ENCODE peak calls at places on chromosome 4, in ten cellular contexts. X, I, M, A, J, Q, C, K, Z and U are unnamed samples.

GRCh38 chr4:142696334-142697122 is 149.6 kb downstream of the INPP4B start:
- DNase-seq in X (no peak), I (no peak), M (no peak), A (no peak), J (no peak), Q (peak; percentile 35), C (no peak), K (no peak), Z (no peak), U (no peak)

GRCh38 chr4:55592014-55592413 is at the start of gene PDCL2:
- DNase-seq in X (no peak), I (peak; percentile 7), M (no peak), A (no peak), J (no peak), Q (no peak), C (no peak), K (no peak), Z (no peak), U (no peak)

GRCh38 chr4:121876976-121877773 is 6.9 kb upstream of the BBS7 start:
- DNase-seq in X (no peak), I (peak; percentile 84), M (peak; percentile 13), A (no peak), J (no peak), Q (no peak), C (no peak), K (no peak), Z (no peak), U (no peak)

GRCh38 chr4:9962611-9963314 is 58.5 kb downstream of the SLC2A9 start:
- DNase-seq in X (no peak), I (no peak), M (no peak), A (no peak), J (no peak), Q (no peak), C (no peak), K (no peak), Z (no peak), U (no peak)

GRCh38 chr4:165524532-165525190 is 145.9 kb downstream of the CPE start:
- DNase-seq in X (peak; percentile 45), I (no peak), M (no peak), A (no peak), J (no peak), Q (no peak), C (no peak), K (peak; percentile 25), Z (no peak), U (no peak)

GRCh38 chr4:3245676-3246075 is 3.3 kb upstream of the MSANTD1 start:
- DNase-seq in X (no peak), I (no peak), M (no peak), A (no peak), J (no peak), Q (no peak), C (no peak), K (no peak), Z (no peak), U (no peak)

GRCh38 chr4:168707205-168707604 is 210.4 kb downstream of the PALLD start:
- DNase-seq in X (no peak), I (no peak), M (peak; percentile 54), A (no peak), J (no peak), Q (no peak), C (no peak), K (no peak), Z (no peak), U (no peak)

GRCh38 chr4:170386974-170387373 is 297.2 kb upstream of the AADAT start:
- DNase-seq in X (peak; percentile 46), I (no peak), M (peak; percentile 46), A (no peak), J (no peak), Q (no peak), C (no peak), K (no peak), Z (no peak), U (no peak)

GRCh38 chr4:17058506-17058905 is 160.1 kb upstream of the LDB2 start:
- DNase-seq in X (peak; percentile 17), I (no peak), M (peak; percentile 37), A (peak; percentile 4), J (peak; percentile 16), Q (no peak), C (no peak), K (no peak), Z (no peak), U (no peak)

DNA sequence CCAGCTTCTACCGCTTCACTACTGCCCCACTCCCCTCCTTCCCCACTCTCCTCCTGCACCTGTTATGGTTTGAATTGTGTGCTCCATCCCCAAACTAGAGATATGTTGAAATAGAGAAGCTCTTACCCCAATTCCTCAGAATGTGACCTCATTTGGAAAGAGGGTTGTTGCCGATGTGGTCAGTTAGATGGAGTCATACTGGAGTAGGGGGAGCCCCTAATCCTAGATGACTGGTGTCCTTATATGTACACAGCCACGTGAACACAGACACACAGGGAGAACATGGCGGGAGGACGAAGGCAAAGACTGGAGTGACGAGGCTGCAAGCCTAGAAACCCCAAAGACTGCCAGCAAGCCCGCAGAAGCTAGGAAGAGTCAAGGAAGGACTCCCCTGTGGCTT is 84.3 kb downstream of the FHDC1 start:
- DNase-seq in X (no peak), I (no peak), M (no peak), A (no peak), J (no peak), Q (no peak), C (no peak), K (no peak), Z (no peak), U (no peak)
- H3K4me1 ChIP-seq in X (no peaks in the 10 kb centered on the region), I (peaks cover 21% of the 10 kb centered on the region), M (no peaks in the 10 kb centered on the region), A (no peaks in the 10 kb centered on the region), J (no peaks in the 10 kb centered on the region), Q (no peaks in the 10 kb centered on the region), C (no peaks in the 10 kb centered on the region), K (peaks cover 13% of the 10 kb centered on the region), Z (no peaks in the 10 kb centered on the region), U (no peaks in the 10 kb centered on the region)

DNA sequence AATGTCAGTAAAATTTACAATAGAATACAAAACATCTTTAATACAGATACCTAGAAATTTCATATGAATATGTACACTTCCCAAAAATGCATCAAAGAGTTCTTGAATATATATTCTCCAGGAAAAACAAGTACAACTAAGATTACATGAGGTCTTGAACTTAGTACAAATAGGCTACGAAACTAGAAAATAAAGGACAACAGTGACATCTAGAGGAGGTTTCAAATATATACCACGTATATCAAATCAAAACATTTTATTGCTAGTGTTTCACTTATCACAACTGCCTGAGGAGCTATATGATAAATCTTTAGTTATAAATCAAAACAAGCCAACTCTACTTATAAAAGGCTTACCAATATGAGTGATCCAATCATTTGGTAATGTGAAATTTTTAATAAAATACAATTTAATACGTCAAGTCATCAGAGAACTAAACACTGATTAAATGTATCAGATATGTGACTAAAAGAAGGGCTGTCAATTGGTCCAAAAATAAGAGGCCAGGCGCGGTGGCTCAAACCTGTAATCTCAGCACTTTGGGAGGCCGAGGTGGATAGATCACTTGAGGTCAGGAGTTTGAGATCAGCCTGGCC is 36.6 kb downstream of the ANAPC10 start:
- DNase-seq in X (peak; percentile 24), I (peak; percentile 24), M (peak; percentile 67), A (no peak), J (no peak), Q (no peak), C (peak; percentile 58), K (no peak), Z (peak; percentile 24), U (no peak)
- TF ChIP-seq CTCF in X (peak; percentile 29), I (peak; percentile 70), M (peak; percentile 55), A (peak; percentile 44), J (peak; percentile 62), Q (peak; percentile 69), C (peak; percentile 23), K (peak; percentile 29), Z (peak; percentile 68), U (peak; percentile 6)

GRCh38 chr4:174420317-174420716 is 102.0 kb downstream of the HPGD start:
- DNase-seq in X (no peak), I (no peak), M (no peak), A (no peak), J (no peak), Q (no peak), C (no peak), K (no peak), Z (no peak), U (no peak)
- H3K4me1 ChIP-seq in X (peaks cover 6% of the 10 kb centered on the region), I (no peaks in the 10 kb centered on the region), M (no peaks in the 10 kb centered on the region), A (no peaks in the 10 kb centered on the region), J (peaks cover 12% of the 10 kb centered on the region), Q (peaks cover 30% of the 10 kb centered on the region), C (no peaks in the 10 kb centered on the region), K (peaks cover 8% of the 10 kb centered on the region), Z (no peaks in the 10 kb centered on the region), U (peaks cover 5% of the 10 kb centered on the region)

GRCh38 chr4:111781611-111782010 is 363.6 kb upstream of the FAM241A start:
- DNase-seq in X (no peak), I (no peak), M (no peak), A (no peak), J (no peak), Q (no peak), C (no peak), K (no peak), Z (no peak), U (no peak)

GRCh38 chr4:111780965-111781364 is 364.3 kb upstream of the FAM241A start:
- DNase-seq in X (no peak), I (no peak), M (no peak), A (no peak), J (no peak), Q (no peak), C (no peak), K (no peak), Z (no peak), U (no peak)

GRCh38 chr4:111776546-111776945 is 368.7 kb upstream of the FAM241A start:
- DNase-seq in X (peak; percentile 22), I (no peak), M (no peak), A (no peak), J (no peak), Q (no peak), C (no peak), K (no peak), Z (no peak), U (no peak)

GRCh38 chr4:111775908-111776307 is 369.3 kb upstream of the FAM241A start:
- DNase-seq in X (no peak), I (no peak), M (no peak), A (no peak), J (no peak), Q (no peak), C (no peak), K (no peak), Z (no peak), U (no peak)

DNA sequence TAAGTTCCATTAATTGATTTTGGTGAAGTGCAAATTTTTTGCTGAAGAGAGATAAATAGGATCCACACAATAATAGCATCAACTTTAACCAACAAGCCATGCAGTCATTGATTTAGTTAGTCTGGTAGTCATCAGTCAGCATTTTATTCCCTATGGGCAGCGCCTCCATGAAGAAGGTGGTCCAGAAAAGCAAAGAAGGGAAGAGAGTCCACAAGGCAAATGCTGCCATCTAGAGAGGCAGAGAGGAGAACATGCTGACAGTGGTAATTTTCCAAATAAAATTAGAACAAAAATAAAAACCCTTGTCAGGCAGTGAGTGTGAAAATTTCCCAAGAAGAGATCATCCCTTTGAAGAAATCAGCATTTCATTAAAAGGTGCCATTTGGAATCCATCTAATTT is 366.7 kb upstream of the FAM241A start:
- DNase-seq in X (no peak), I (peak; percentile 31), M (no peak), A (no peak), J (no peak), Q (no peak), C (peak; percentile 37), K (no peak), Z (no peak), U (no peak)
- TF ChIP-seq CTCF in X (no peak), I (peak; percentile 55), M (no peak), A (no peak), J (no peak), Q (no peak), C (no peak), K (no peak), Z (no peak), U (no peak)